ENCODE peak calls at places on chromosomes 3 and 15, in seven cellular contexts. I, B, Q, Y, G, Z and K are unnamed samples.

GRCh38 chr15:33448961-33449611 is 138.3 kb downstream of the RYR3 start:
- DNase-seq in I (no peak), B (no peak), Q (no peak), Y (no peak), G (no peak), Z (no peak), K (no peak)

GRCh38 chr3:185534511-185534910 is 17.9 kb downstream of the LIPH start:
- DNase-seq in I (no peak), B (no peak), Q (no peak), Y (no peak), G (no peak), Z (no peak), K (no peak)

GRCh38 chr3:195612075-195612800 is 28.5 kb upstream of the APOD start:
- DNase-seq in I (no peak), B (no peak), Q (peak; percentile 9), Y (no peak), G (no peak), Z (no peak), K (no peak)

GRCh38 chr3:186540444-186541226 is 3.5 kb downstream of the CRYGS start:
- DNase-seq in I (peak; percentile 92), B (peak; percentile 87), Q (peak; percentile 93), Y (peak; percentile 83), G (peak; percentile 95), Z (peak; percentile 85), K (peak; percentile 76)

GRCh38 chr15:83930813-83931212 is 276.9 kb downstream of the ADAMTSL3 start:
- DNase-seq in I (no peak), B (peak; percentile 63), Q (no peak), Y (no peak), G (no peak), Z (no peak), K (no peak)

GRCh38 chr15:90214553-90215205 is 13.5 kb downstream of the SEMA4B start:
- DNase-seq in I (no peak), B (peak; percentile 26), Q (peak; percentile 66), Y (no peak), G (no peak), Z (peak; percentile 42), K (no peak)

GRCh38 chr15:36858423-36858822 is 241.9 kb downstream of the MEIS2 start:
- DNase-seq in I (no peak), B (no peak), Q (no peak), Y (no peak), G (no peak), Z (no peak), K (no peak)

GRCh38 chr3:112634786-112635541 is 6.0 kb downstream of the CCDC80 start:
- DNase-seq in I (peak; percentile 49), B (no peak), Q (no peak), Y (peak; percentile 19), G (no peak), Z (peak; percentile 56), K (no peak)

GRCh38 chr3:158167737-158168469 is 58.0 kb downstream of the RSRC1 start:
- DNase-seq in I (no peak), B (peak; percentile 5), Q (no peak), Y (no peak), G (no peak), Z (peak; percentile 95), K (peak; percentile 89)

GRCh38 chr15:77985931-77986480 is 91.5 kb downstream of the TBC1D2B start:
- DNase-seq in I (no peak), B (no peak), Q (no peak), Y (no peak), G (no peak), Z (no peak), K (no peak)

GRCh38 chr15:78206326-78207109 is 27.8 kb downstream of the ACSBG1 start:
- DNase-seq in I (no peak), B (peak; percentile 4), Q (no peak), Y (no peak), G (no peak), Z (peak; percentile 58), K (no peak)

GRCh38 chr3:46693038-46693896 is at the start of gene ALS2CL:
- DNase-seq in I (peak; percentile 59), B (peak; percentile 87), Q (peak; percentile 77), Y (peak; percentile 22), G (no peak), Z (peak; percentile 66), K (no peak)

GRCh38 chr15:66946578-66947164 is 118.7 kb upstream of the SMAD3 start:
- DNase-seq in I (peak; percentile 70), B (peak; percentile 77), Q (peak; percentile 71), Y (peak; percentile 76), G (peak; percentile 89), Z (peak; percentile 68), K (peak; percentile 49)

GRCh38 chr15:84960391-84961113 is 21.1 kb upstream of the PDE8A start:
- DNase-seq in I (no peak), B (peak; percentile 23), Q (peak; percentile 76), Y (no peak), G (no peak), Z (no peak), K (no peak)

GRCh38 chr15:58201536-58201935 is 63.4 kb downstream of the AQP9 start:
- DNase-seq in I (no peak), B (no peak), Q (no peak), Y (no peak), G (no peak), Z (peak; percentile 76), K (no peak)

GRCh38 chr3:106272302-106272701 is 403.5 kb upstream of the CBLB start:
- DNase-seq in I (no peak), B (no peak), Q (no peak), Y (no peak), G (no peak), Z (no peak), K (no peak)

GRCh38 chr15:78216276-78217229 is 17.8 kb downstream of the ACSBG1 start:
- DNase-seq in I (no peak), B (no peak), Q (no peak), Y (no peak), G (no peak), Z (peak; percentile 76), K (no peak)

GRCh38 chr15:58447244-58448010 is 15.6 kb downstream of the LIPC start:
- DNase-seq in I (no peak), B (no peak), Q (no peak), Y (no peak), G (no peak), Z (peak; percentile 75), K (no peak)

GRCh38 chr15:67107014-67107812 is 41.8 kb downstream of the SMAD3 start:
- DNase-seq in I (no peak), B (peak; percentile 89), Q (no peak), Y (no peak), G (no peak), Z (peak; percentile 99), K (peak; percentile 99)

GRCh38 chr3:156665296-156665695 is 9.1 kb upstream of the TIPARP start:
- DNase-seq in I (no peak), B (no peak), Q (no peak), Y (no peak), G (no peak), Z (peak; percentile 54), K (no peak)

DNA sequence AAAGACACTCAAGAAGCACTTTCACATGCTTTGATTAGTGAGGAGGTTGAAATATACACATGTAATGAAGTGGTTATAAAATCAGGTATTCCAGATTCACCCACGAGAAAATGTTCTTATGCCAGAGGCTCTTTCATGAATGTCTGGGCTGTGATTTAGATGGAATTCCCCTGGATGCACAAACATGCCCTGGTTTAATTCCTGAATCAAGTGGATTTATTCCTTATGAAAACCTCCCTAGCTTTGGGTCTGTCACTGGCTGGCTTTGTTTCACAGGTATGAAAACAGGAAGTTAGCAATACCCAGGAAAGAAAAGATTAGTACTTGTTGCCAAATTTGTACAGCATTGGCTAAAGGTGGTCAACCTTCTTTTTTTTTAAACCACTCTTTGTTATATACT is 1123.0 kb downstream of the ROBO1 start:
- DNase-seq in I (peak; percentile 30), B (no peak), Q (no peak), Y (no peak), G (no peak), Z (no peak), K (no peak)
- H3K9me2 ChIP-seq in I (no peaks in the 10 kb centered on the region), B (no peaks in the 10 kb centered on the region), Q (no peaks in the 10 kb centered on the region), Y (no peaks in the 10 kb centered on the region), G (no peaks in the 10 kb centered on the region), Z (no peaks in the 10 kb centered on the region), K (no peaks in the 10 kb centered on the region)

DNA sequence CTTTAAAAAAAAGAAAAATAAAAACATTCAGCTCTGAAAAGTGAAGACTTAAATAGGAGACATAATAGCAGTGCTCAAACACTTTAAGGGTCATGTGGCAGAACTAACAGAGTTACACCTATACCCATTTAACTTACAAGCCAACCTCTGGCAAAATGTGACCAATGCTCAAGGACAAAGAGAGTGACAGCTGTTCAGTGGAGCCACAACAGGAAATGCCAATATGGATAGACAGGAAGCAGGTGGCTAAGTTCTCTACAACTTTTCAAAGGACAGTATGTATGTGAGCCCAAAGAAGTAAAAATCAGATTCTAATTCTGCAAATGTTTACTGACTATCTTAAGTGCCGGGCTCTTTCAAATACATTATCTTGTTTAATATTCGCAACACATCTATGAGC is 3.4 kb downstream of the TMCC1 start:
- DNase-seq in I (peak; percentile 89), B (no peak), Q (no peak), Y (peak; percentile 83), G (no peak), Z (no peak), K (no peak)
- H3K9me2 ChIP-seq in I (no peaks in the 10 kb centered on the region), B (no peaks in the 10 kb centered on the region), Q (no peaks in the 10 kb centered on the region), Y (no peaks in the 10 kb centered on the region), G (no peaks in the 10 kb centered on the region), Z (no peaks in the 10 kb centered on the region), K (no peaks in the 10 kb centered on the region)

GRCh38 chr3:134972836-134973455 is 177.9 kb downstream of the EPHB1 start:
- DNase-seq in I (no peak), B (no peak), Q (no peak), Y (no peak), G (no peak), Z (no peak), K (no peak)

GRCh38 chr3:134976948-134977347 is 181.9 kb downstream of the EPHB1 start:
- DNase-seq in I (no peak), B (no peak), Q (no peak), Y (no peak), G (peak; percentile 52), Z (no peak), K (no peak)

GRCh38 chr3:134974621-134975020 is 179.6 kb downstream of the EPHB1 start:
- DNase-seq in I (no peak), B (no peak), Q (no peak), Y (no peak), G (no peak), Z (peak; percentile 19), K (no peak)

GRCh38 chr3:134978658-134979057 is 183.6 kb downstream of the EPHB1 start:
- DNase-seq in I (no peak), B (no peak), Q (no peak), Y (no peak), G (peak; percentile 66), Z (no peak), K (no peak)
- H3K9me2 ChIP-seq in I (no peaks in the 10 kb centered on the region), B (no peaks in the 10 kb centered on the region), Q (no peaks in the 10 kb centered on the region), Y (no peaks in the 10 kb centered on the region), G (no peaks in the 10 kb centered on the region), Z (no peaks in the 10 kb centered on the region), K (no peaks in the 10 kb centered on the region)

GRCh38 chr3:123021388-123021787 is 6.2 kb downstream of the SEMA5B start:
- DNase-seq in I (no peak), B (no peak), Q (peak; percentile 56), Y (no peak), G (no peak), Z (no peak), K (no peak)
- H3K9me2 ChIP-seq in I (no peaks in the 10 kb centered on the region), B (no peaks in the 10 kb centered on the region), Q (no peaks in the 10 kb centered on the region), Y (no peaks in the 10 kb centered on the region), G (no peaks in the 10 kb centered on the region), Z (no peaks in the 10 kb centered on the region), K (no peaks in the 10 kb centered on the region)